ENCODE peak calls at places on chromosomes 3 and 15, in four cellular contexts. J is neural crest cell, O is HFF-Myc, H is EL. F is an unnamed sample.

GRCh38 chr15:55457401-55458022 is 49.2 kb downstream of the PIERCE2 start:
- DNase-seq in O (no peak), J (no peak), H (no peak), F (no peak)

GRCh38 chr3:183587337-183587736 is 31.8 kb upstream of the KLHL6 start:
- DNase-seq in O (no peak), J (no peak), H (no peak), F (no peak)

GRCh38 chr15:95131071-95131683 is 899.8 kb downstream of the MCTP2 start:
- DNase-seq in J (no peak), H (no peak), O (no peak), F (no peak)

GRCh38 chr3:151864423-151865101 is 8.9 kb upstream of the SUCNR1 start:
- DNase-seq in O (peak), H (peak), J (no peak), F (peak)

GRCh38 chr15:56049577-56049976 is 56.2 kb upstream of the NEDD4 start:
- DNase-seq in H (no peak), O (no peak), J (no peak), F (no peak)

GRCh38 chr3:126438746-126439145 is 36.9 kb downstream of the ZXDC start:
- DNase-seq in O (no peak), J (no peak), H (no peak), F (no peak)

GRCh38 chr3:145648396-145648795 is 512.6 kb downstream of the PLOD2 start:
- DNase-seq in O (no peak), J (no peak), H (no peak), F (no peak)

GRCh38 chr15:63601727-63602185 is 4.6 kb downstream of the FBXL22 start:
- DNase-seq in J (no peak), H (no peak), O (no peak), F (no peak)

GRCh38 chr3:121508384-121508783 is 37.4 kb downstream of the POLQ start:
- DNase-seq in O (no peak), J (no peak), H (no peak), F (no peak)

GRCh38 chr15:39200586-39200985 is 380.3 kb upstream of the THBS1 start:
- DNase-seq in O (no peak), J (no peak), H (no peak), F (no peak)

GRCh38 chr3:126135398-126136076 is 44.8 kb downstream of the ALDH1L1 start:
- DNase-seq in O (no peak), J (no peak), H (no peak), F (no peak)

GRCh38 chr3:188594137-188594536 is 440.2 kb downstream of the LPP start:
- DNase-seq in J (no peak), O (peak), H (peak), F (peak)

GRCh38 chr3:189269356-189269755 is 97.6 kb downstream of the TPRG1 start:
- DNase-seq in O (no peak), H (no peak), J (no peak), F (no peak)

GRCh38 chr3:14297784-14298236 is 104.6 kb upstream of the SLC6A6 start:
- DNase-seq in O (no peak), J (no peak), H (no peak), F (no peak)

GRCh38 chr3:194988495-194989165 is 282.3 kb downstream of the XXYLT1 start:
- DNase-seq in J (no peak), O (no peak), H (no peak), F (no peak)

GRCh38 chr15:58227706-58228543 is 89.7 kb downstream of the AQP9 start:
- DNase-seq in H (peak), O (no peak), J (peak), F (peak)

GRCh38 chr3:195140816-195141793 is 129.9 kb downstream of the XXYLT1 start:
- DNase-seq in H (no peak), J (no peak), O (no peak), F (no peak)

GRCh38 chr3:124552224-124552623 is 178.0 kb upstream of the UMPS start:
- DNase-seq in O (no peak), H (no peak), J (no peak), F (no peak)

GRCh38 chr3:71725279-71725991 is at the start of gene EIF4E3:
- DNase-seq in H (peak), O (no peak), J (peak), F (no peak)

GRCh38 chr15:89321521-89322410 is 12.9 kb downstream of the POLG start:
- DNase-seq in J (no peak), O (no peak), H (no peak), F (no peak)

GRCh38 chr3:126156468-126156867 is 23.9 kb downstream of the ALDH1L1 start:
- DNase-seq in O (no peak), H (no peak), J (no peak), F (no peak)

GRCh38 chr15:48965972-48966371 is 2.3 kb upstream of the SHC4 start:
- DNase-seq in O (peak), J (no peak), H (peak), F (peak)

GRCh38 chr3:126758882-126759281 is 54.8 kb downstream of the CHCHD6 start:
- DNase-seq in J (no peak), O (no peak), H (no peak), F (no peak)

GRCh38 chr15:38690737-38691332 is 126.2 kb upstream of the RASGRP1 start:
- DNase-seq in J (peak), O (peak), H (peak), F (peak)

GRCh38 chr3:143089965-143090364 is 29.6 kb upstream of the CHST2 start:
- DNase-seq in H (no peak), J (no peak), O (no peak), F (no peak)

GRCh38 chr3:50125541-50126286 is 29.4 kb upstream of the SEMA3F start:
- DNase-seq in H (no peak), O (no peak), J (no peak), F (no peak)

GRCh38 chr3:121529308-121529707 is 16.5 kb downstream of the POLQ start:
- DNase-seq in H (no peak), O (no peak), J (no peak), F (peak)

GRCh38 chr3:23330568-23330967 is 127.4 kb downstream of the UBE2E2 start:
- DNase-seq in J (no peak), O (no peak), H (no peak), F (no peak)

GRCh38 chr3:186783731-186784515 is 546 bp downstream of the EIF4A2 start:
- DNase-seq in H (peak), J (peak), O (no peak), F (peak)

GRCh38 chr3:66480666-66481065 is 20.2 kb downstream of the LRIG1 start:
- DNase-seq in O (no peak), J (no peak), H (peak), F (no peak)

GRCh38 chr3:35817212-35817611 is 177.9 kb downstream of the ARPP21 start:
- DNase-seq in O (no peak), J (no peak), H (no peak), F (no peak)

GRCh38 chr3:42159706-42160472 is 68.7 kb downstream of the TRAK1 start:
- DNase-seq in O (no peak), J (peak), H (peak), F (no peak)

GRCh38 chr3:9125278-9125951 is 124.0 kb downstream of the SRGAP3 start:
- DNase-seq in J (no peak), H (no peak), O (no peak), F (no peak)

GRCh38 chr3:155369244-155369643 is 75.8 kb upstream of the STRIT1 start:
- DNase-seq in J (no peak), H (no peak), O (no peak), F (no peak)

GRCh38 chr3:142086581-142087090 is 62.7 kb downstream of the TFDP2 start:
- DNase-seq in O (no peak), H (no peak), J (no peak), F (no peak)

F was measured in HFFc6.